ENCODE peak calls at places on chromosomes 5 and 9, in nine cellular contexts. U is choroid plexus epithelial cell, A is lower lobe of right lung, F is OCI-LY7, J is fibroblast of mammary gland, N is cardiac muscle cell, M is body of pancreas, Y is upper lobe of right lung, B is heart right ventricle. H is an unnamed sample.

GRCh38 chr9:87950765-87951488 is 23.4 kb downstream of the CDK20 start:
- DNase-seq in U (peak), A (no peak), F (peak), J (peak), N (peak), M (no peak), Y (no peak), B (no peak), H (peak)

GRCh38 chr9:136346157-136346481 is 17.4 kb downstream of the DNLZ start:
- DNase-seq in U (no peak), A (no peak), F (no peak), J (no peak), N (no peak), M (no peak), Y (no peak), B (no peak), H (no peak)

GRCh38 chr9:7976167-7976755 is 176.7 kb upstream of the DMAC1 start:
- DNase-seq in U (no peak), A (no peak), F (peak), J (no peak), N (no peak), M (no peak), Y (no peak), B (no peak), H (no peak)

GRCh38 chr9:91208837-91209236 is 152.9 kb downstream of the AUH start:
- DNase-seq in U (no peak), A (no peak), F (peak), J (no peak), N (no peak), M (no peak), Y (no peak), B (no peak), H (no peak)

GRCh38 chr5:179257190-179257741 is 88.0 kb downstream of the ADAMTS2 start:
- DNase-seq in U (no peak), A (no peak), F (no peak), J (peak), N (no peak), M (no peak), Y (peak), B (no peak), H (peak)

GRCh38 chr5:127342364-127342763 is 51.8 kb downstream of the MEGF10 start:
- DNase-seq in U (no peak), A (no peak), F (no peak), J (no peak), N (no peak), M (no peak), Y (no peak), B (no peak), H (no peak)

GRCh38 chr5:132883261-132883834 is 9.9 kb downstream of the LEAP2 start:
- DNase-seq in U (peak), A (no peak), F (peak), J (peak), N (peak), M (peak), Y (no peak), B (no peak), H (peak)

GRCh38 chr9:99626424-99626823 is 195.3 kb upstream of the NR4A3 start:
- DNase-seq in U (no peak), A (no peak), F (no peak), J (no peak), N (no peak), M (no peak), Y (no peak), B (no peak), H (no peak)

GRCh38 chr5:35478856-35479682 is 138.6 kb upstream of the SPEF2 start:
- DNase-seq in U (peak), A (no peak), F (peak), J (peak), N (peak), M (no peak), Y (no peak), B (no peak), H (peak)

GRCh38 chr5:37208883-37209808 is 40.0 kb downstream of the CPLANE1 start:
- DNase-seq in U (peak), A (no peak), F (no peak), J (peak), N (peak), M (no peak), Y (no peak), B (peak), H (peak)

GRCh38 chr5:57246426-57246825 is 72.6 kb downstream of the GPBP1 start:
- DNase-seq in U (no peak), A (no peak), F (no peak), J (no peak), N (no peak), M (no peak), Y (no peak), B (no peak), H (no peak)

GRCh38 chr5:159576902-159577301 is 246.6 kb upstream of the IL12B start:
- DNase-seq in U (no peak), A (no peak), F (no peak), J (peak), N (no peak), M (no peak), Y (no peak), B (no peak), H (no peak)
- TF ChIP-seq CTCF in U (no peak), A (no peak), F (no peak), J (no peak), N (no peak), M (no peak), Y (no peak), B (no peak), H (no peak)

GRCh38 chr5:176817369-176817841 is 7.0 kb downstream of the UNC5A start:
- DNase-seq in U (no peak), A (no peak), F (no peak), J (no peak), N (no peak), M (no peak), Y (no peak), B (no peak), H (no peak)
- H3K4me3 ChIP-seq in U (no peak), A (peak), F (no peak), J (no peak), N (peak), M (no peak), Y (peak), B (peak), H (no peak)

DNA sequence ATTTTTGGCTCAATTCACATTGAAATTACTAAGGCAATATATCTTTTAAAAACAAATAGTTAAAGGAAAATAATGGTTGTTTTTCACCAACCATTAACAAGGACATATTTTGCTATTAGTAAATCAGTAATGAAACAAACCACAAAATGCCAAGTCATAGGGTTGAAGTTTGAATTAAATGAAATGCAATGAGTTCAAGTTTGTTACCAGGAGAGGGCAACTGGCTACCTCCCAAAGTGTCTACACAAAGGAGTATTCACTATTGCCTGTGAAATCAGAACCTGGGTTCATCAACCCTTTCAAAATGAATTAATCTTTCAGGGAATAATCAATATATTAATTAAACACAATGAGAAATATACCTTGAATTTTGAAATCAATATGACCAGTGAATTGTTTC is 138.4 kb upstream of the DMRTA1 start:
- DNase-seq in U (peak), A (no peak), F (no peak), J (no peak), N (no peak), M (peak), Y (no peak), B (no peak), H (no peak)
- TF ChIP-seq CTCF in U (peak), A (no peak), F (no peak), J (no peak), N (no peak), M (no peak), Y (no peak), B (no peak), H (no peak)

GRCh38 chr9:72306771-72307170 is 58.2 kb downstream of the ZFAND5 start:
- DNase-seq in U (no peak), A (no peak), F (no peak), J (no peak), N (no peak), M (no peak), Y (no peak), B (no peak), H (no peak)

GRCh38 chr9:72309366-72310133 is 55.5 kb downstream of the ZFAND5 start:
- DNase-seq in U (no peak), A (no peak), F (no peak), J (peak), N (no peak), M (no peak), Y (no peak), B (no peak), H (no peak)

GRCh38 chr9:72300884-72301283 is 64.1 kb downstream of the ZFAND5 start:
- DNase-seq in U (no peak), A (no peak), F (no peak), J (no peak), N (no peak), M (no peak), Y (no peak), B (no peak), H (no peak)

GRCh38 chr9:72305102-72305546 is 59.9 kb downstream of the ZFAND5 start:
- DNase-seq in U (peak), A (peak), F (no peak), J (peak), N (peak), M (peak), Y (peak), B (peak), H (peak)

DNA sequence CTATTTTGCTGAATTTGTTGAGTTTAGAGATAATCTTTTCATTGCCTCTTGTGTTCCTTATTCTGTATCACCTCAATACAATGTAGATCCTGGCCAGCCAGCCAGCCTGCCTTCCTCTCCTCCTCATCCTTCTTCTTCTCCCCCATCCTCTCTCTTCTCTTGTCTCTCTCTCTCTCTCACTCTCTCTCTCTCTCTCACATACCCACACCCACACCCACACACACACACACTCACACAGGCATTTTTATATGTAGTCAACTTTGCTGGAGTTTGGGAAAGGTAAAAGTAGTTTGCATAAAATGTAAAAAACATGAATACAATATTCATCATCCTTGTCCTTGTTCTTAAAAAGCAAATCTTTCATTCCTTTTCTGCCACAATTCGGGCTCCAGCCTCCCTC is 60.5 kb downstream of the ZFAND5 start:
- DNase-seq in U (no peak), A (no peak), F (no peak), J (no peak), N (no peak), M (no peak), Y (no peak), B (no peak), H (no peak)
- H3K4me3 ChIP-seq in U (peak), A (peak), F (no peak), J (peak), N (no peak), M (no peak), Y (peak), B (no peak), H (no peak)

GRCh38 chr5:34409376-34409775 is 246.8 kb upstream of the RAI14 start:
- DNase-seq in U (no peak), A (no peak), F (no peak), J (no peak), N (no peak), M (no peak), Y (no peak), B (no peak), H (no peak)
- TF ChIP-seq CTCF in U (no peak), A (no peak), F (no peak), J (no peak), N (no peak), M (no peak), Y (no peak), B (no peak), H (no peak)